ENCODE peak calls at places on chromosomes 11 and 22, in six cellular contexts. R is fibroblast of pulmonary artery, Z is neural progenitor cell, X is colonic mucosa, E is fibroblast of lung, A is AG09309. W is an unnamed sample.
A peak's percentile ranks its signal among the peaks of the same experiment; 100 is the strongest.

GRCh38 chr22:37675930-37676571 is 615 bp downstream of the LGALS1 start:
- DNase-seq in R (peak; percentile 33), Z (no peak), X (peak; percentile 62), E (peak; percentile 58), A (no peak), W (peak; percentile 59)

GRCh38 chr11:65426839-65427690 is 4.5 kb downstream of the NEAT1 start:
- DNase-seq in R (peak; percentile 87), Z (no peak), X (peak; percentile 70), E (peak; percentile 71), A (peak; percentile 68), W (peak; percentile 68)

GRCh38 chr22:36160499-36160942 is at the start of gene APOL3:
- DNase-seq in R (peak; percentile 73), Z (no peak), X (peak; percentile 82), E (peak; percentile 80), A (no peak), W (peak; percentile 27)

GRCh38 chr11:12526789-12527188 is 147.4 kb upstream of the TEAD1 start:
- DNase-seq in R (peak; percentile 69), Z (no peak), X (no peak), E (peak; percentile 82), A (peak; percentile 52), W (no peak)

GRCh38 chr11:66973956-66974585 is 1.0 kb upstream of the C11orf86 start:
- DNase-seq in R (peak; percentile 53), Z (no peak), X (no peak), E (peak; percentile 55), A (no peak), W (peak; percentile 81)

GRCh38 chr11:111528557-111528956 is 12.0 kb upstream of the LAYN start:
- DNase-seq in R (peak; percentile 44), Z (no peak), X (no peak), E (no peak), A (no peak), W (no peak)

GRCh38 chr22:47337161-47337621 is 574.7 kb downstream of the TBC1D22A start:
- DNase-seq in R (peak; percentile 92), Z (no peak), X (no peak), E (peak; percentile 92), A (peak; percentile 56), W (peak; percentile 77)

GRCh38 chr11:115518983-115519382 is 14.8 kb upstream of the CADM1 start:
- DNase-seq in R (no peak), Z (no peak), X (no peak), E (no peak), A (no peak), W (no peak)

GRCh38 chr11:57977709-57978108 is 46.0 kb upstream of the OR9Q1 start:
- DNase-seq in R (no peak), Z (peak; percentile 17), X (no peak), E (no peak), A (no peak), W (no peak)

GRCh38 chr22:45009881-45010531 is at the start of gene PHF21B:
- DNase-seq in R (peak; percentile 23), Z (peak; percentile 97), X (peak; percentile 20), E (peak; percentile 40), A (no peak), W (no peak)

GRCh38 chr11:105621985-105622384 is 12.1 kb downstream of the GRIA4 start:
- DNase-seq in R (no peak), Z (no peak), X (no peak), E (no peak), A (no peak), W (peak; percentile 28)

GRCh38 chr11:46505741-46506485 is 87.9 kb downstream of the AMBRA1 start:
- DNase-seq in R (no peak), Z (no peak), X (no peak), E (no peak), A (no peak), W (no peak)

GRCh38 chr11:96567193-96567592 is 177.4 kb downstream of the JRKL start:
- DNase-seq in R (peak; percentile 31), Z (peak; percentile 29), X (no peak), E (peak; percentile 17), A (no peak), W (no peak)

GRCh38 chr22:39567135-39567946 is 3.2 kb upstream of the CACNA1I start:
- DNase-seq in R (no peak), Z (no peak), X (no peak), E (no peak), A (no peak), W (peak; percentile 31)

GRCh38 chr11:46370253-46370652 is 11.2 kb upstream of the MDK start:
- DNase-seq in R (no peak), Z (no peak), X (no peak), E (no peak), A (no peak), W (no peak)

GRCh38 chr11:130157840-130158239 is 1.7 kb upstream of the ST14 start:
- DNase-seq in R (no peak), Z (no peak), X (no peak), E (no peak), A (no peak), W (no peak)

GRCh38 chr11:130159139-130159538 is 443 bp upstream of the ST14 start:
- DNase-seq in R (no peak), Z (no peak), X (no peak), E (no peak), A (no peak), W (no peak)

GRCh38 chr11:130155106-130155505 is 4.5 kb upstream of the ST14 start:
- DNase-seq in R (no peak), Z (no peak), X (no peak), E (no peak), A (no peak), W (no peak)

GRCh38 chr11:130157111-130157510 is 2.5 kb upstream of the ST14 start:
- DNase-seq in R (peak; percentile 81), Z (no peak), X (no peak), E (no peak), A (no peak), W (peak; percentile 54)

GRCh38 chr11:130156108-130157022 is 3.2 kb upstream of the ST14 start:
- DNase-seq in R (peak; percentile 32), Z (no peak), X (peak; percentile 44), E (no peak), A (no peak), W (peak; percentile 76)
- TF ChIP-seq CTCF in R (no peak), Z (no peak), X (no peak), E (no peak), A (no peak), W (no peak)

GRCh38 chr11:119537641-119538253 is 114.8 kb upstream of the THY1 start:
- DNase-seq in R (no peak), Z (no peak), X (no peak), E (no peak), A (no peak), W (no peak)

GRCh38 chr11:119533462-119533861 is 110.5 kb upstream of the THY1 start:
- DNase-seq in R (no peak), Z (no peak), X (no peak), E (no peak), A (no peak), W (no peak)

GRCh38 chr11:119538748-119539147 is 115.8 kb upstream of the THY1 start:
- DNase-seq in R (no peak), Z (no peak), X (no peak), E (no peak), A (no peak), W (peak; percentile 37)

GRCh38 chr11:119533931-119534694 is 111.1 kb upstream of the THY1 start:
- DNase-seq in R (peak; percentile 58), Z (peak; percentile 82), X (peak; percentile 73), E (peak; percentile 52), A (no peak), W (peak; percentile 68)

DNA sequence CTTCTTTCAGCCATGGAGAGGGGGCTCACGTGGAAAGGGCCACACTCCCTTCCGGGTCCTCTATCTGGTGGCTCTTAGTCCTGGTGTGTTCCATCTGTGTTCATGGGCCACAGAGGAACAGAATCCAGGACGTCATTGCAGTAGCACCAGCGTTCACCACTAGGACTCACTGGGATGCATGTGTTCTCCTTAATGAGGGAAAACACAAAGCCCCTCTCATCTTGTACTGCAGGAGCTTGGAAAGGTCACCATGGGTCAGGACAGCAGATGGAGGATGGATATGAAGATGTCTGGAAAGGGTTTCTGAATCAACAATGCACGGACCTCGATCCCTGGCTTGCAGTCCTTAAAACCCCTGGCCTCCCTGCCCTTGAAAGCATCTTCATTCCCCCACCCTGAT is 113.8 kb upstream of the THY1 start:
- DNase-seq in R (no peak), Z (no peak), X (no peak), E (no peak), A (no peak), W (no peak)
- TF ChIP-seq CTCF in R (no peak), Z (no peak), X (no peak), E (no peak), A (no peak), W (no peak)

GRCh38 chr11:44178381-44178780 is 82.9 kb downstream of the EXT2 start:
- DNase-seq in R (peak; percentile 21), Z (peak; percentile 12), X (no peak), E (peak; percentile 33), A (peak; percentile 17), W (no peak)
- TF ChIP-seq CTCF in R (peak; percentile 14), Z (no peak), X (no peak), E (peak; percentile 10), A (peak; percentile 34), W (no peak)

DNA sequence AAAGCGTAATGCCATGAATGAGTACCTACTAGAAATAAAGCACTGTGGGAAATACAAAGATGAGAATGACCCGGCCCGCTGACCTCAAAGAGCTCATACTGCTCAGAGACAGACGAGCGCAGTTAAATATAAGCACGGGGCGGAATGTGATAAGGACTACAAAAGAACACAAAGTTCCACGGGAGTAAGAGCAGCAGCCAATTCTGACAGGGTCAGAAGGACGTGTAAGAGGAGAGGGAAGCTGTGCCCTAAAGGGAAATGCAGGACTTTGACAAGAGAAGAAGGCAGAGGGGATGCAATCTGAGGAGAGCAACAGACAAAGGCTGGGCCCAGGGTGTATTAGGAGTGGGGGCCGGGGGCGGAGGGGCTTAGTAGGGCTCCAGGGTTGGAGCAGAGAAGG is 314.6 kb downstream of the LARGE1 start:
- DNase-seq in R (no peak), Z (peak; percentile 66), X (no peak), E (no peak), A (no peak), W (no peak)
- TF ChIP-seq CTCF in R (no peak), Z (no peak), X (no peak), E (no peak), A (no peak), W (no peak)

GRCh38 chr11:15326535-15326934 is 211.8 kb downstream of the INSC start:
- DNase-seq in R (no peak), Z (no peak), X (no peak), E (no peak), A (no peak), W (no peak)

GRCh38 chr11:15333407-15333806 is 218.7 kb downstream of the INSC start:
- DNase-seq in R (no peak), Z (no peak), X (no peak), E (no peak), A (no peak), W (no peak)

DNA sequence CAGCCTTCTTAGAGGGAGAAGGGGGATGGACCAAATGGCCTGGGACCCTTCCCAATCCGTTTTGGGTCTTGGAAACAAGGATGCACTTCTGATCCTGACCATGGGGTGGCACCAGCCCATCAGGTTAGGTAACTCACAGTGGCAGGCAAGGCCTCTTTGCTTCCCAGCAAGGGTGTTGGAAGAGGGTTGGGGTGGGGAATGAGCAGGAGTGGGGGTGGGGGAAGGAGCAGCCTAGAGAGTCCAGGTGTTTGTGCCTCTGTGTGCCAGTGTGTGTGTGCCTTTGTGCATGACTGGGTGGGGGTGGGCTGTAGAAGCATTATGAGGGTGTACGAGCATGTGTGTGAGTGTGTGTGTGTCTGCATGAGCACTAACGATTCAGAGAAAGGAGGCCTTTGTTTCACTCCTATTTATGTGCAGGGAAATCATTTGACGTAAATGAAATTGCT is 213.1 kb downstream of the INSC start:
- DNase-seq in R (peak; percentile 51), Z (peak; percentile 88), X (peak; percentile 40), E (peak; percentile 52), A (no peak), W (peak; percentile 62)
- TF ChIP-seq CTCF in R (peak; percentile 63), Z (peak; percentile 89), X (peak; percentile 34), E (peak; percentile 59), A (peak; percentile 19), W (peak; percentile 64)

W was measured in MCF 10A.